ENCODE peak calls at places on chromosome X, in four cellular contexts. N is GM12891, U is suprapubic skin, D is stomach. H is an unnamed sample.

GRCh38 chrX:118164138-118164537 is 47.5 kb upstream of the KLHL13 start:
- DNase-seq in U (no peak), N (no peak), D (no peak), H (no peak)

GRCh38 chrX:143873343-143873742 is 10.5 kb upstream of the UBE2NL start:
- DNase-seq in U (no peak), N (no peak), D (no peak), H (no peak)

GRCh38 chrX:103329991-103330390 is at the start of gene TCEAL7:
- DNase-seq in U (no peak), D (no peak), N (no peak), H (no peak)

GRCh38 chrX:77200663-77201062 is 246.5 kb upstream of the FGF16 start:
- DNase-seq in N (no peak), D (no peak), U (no peak), H (no peak)

GRCh38 chrX:18133605-18134004 is 87.1 kb downstream of the BEND2 start:
- DNase-seq in N (no peak), U (no peak), D (no peak), H (no peak)

GRCh38 chrX:43559643-43560042 is 96.5 kb upstream of the MAOA start:
- DNase-seq in U (no peak), D (peak), N (no peak), H (no peak)

GRCh38 chrX:130028196-130028595 is 45.8 kb downstream of the BCORL1 start:
- DNase-seq in U (no peak), D (peak), N (no peak), H (no peak)

GRCh38 chrX:24424948-24425347 is 40.1 kb upstream of the PDK3 start:
- DNase-seq in N (no peak), D (no peak), U (peak), H (no peak)

GRCh38 chrX:53859890-53860289 is 173.4 kb upstream of the HUWE1 start:
- DNase-seq in D (no peak), N (no peak), U (no peak), H (no peak)

GRCh38 chrX:22730542-22730941 is 269.2 kb upstream of the DDX53 start:
- DNase-seq in N (no peak), U (no peak), D (no peak), H (no peak)

GRCh38 chrX:140274761-140275525 is 229.9 kb downstream of the SOX3 start:
- DNase-seq in N (no peak), U (no peak), D (no peak), H (no peak)

GRCh38 chrX:139826065-139827044 is 106.5 kb downstream of the ATP11C start:
- DNase-seq in U (no peak), N (no peak), D (no peak), H (no peak)

GRCh38 chrX:16765618-16766017 is 20.6 kb upstream of the TXLNG start:
- DNase-seq in N (no peak), U (no peak), D (no peak), H (no peak)

GRCh38 chrX:130772313-130773140 is 130.5 kb downstream of the ENOX2 start:
- DNase-seq in U (no peak), D (no peak), N (no peak), H (no peak)

GRCh38 chrX:109382332-109382731 is 99.6 kb downstream of the GUCY2F start:
- DNase-seq in D (no peak), U (no peak), N (no peak), H (no peak)

GRCh38 chrX:17964871-17965270 is 103.8 kb upstream of the RAI2 start:
- DNase-seq in N (no peak), U (no peak), D (no peak), H (no peak)

GRCh38 chrX:1434871-1435240 is 17.9 kb downstream of the ASMTL start:
- DNase-seq in U (peak), D (no peak), N (no peak), H (no peak)

GRCh38 chrX:78104447-78105176 is 564 bp downstream of the PGK1 start:
- DNase-seq in U (peak), N (no peak), D (peak), H (peak)

GRCh38 chrX:63470506-63470905 is 119.4 kb upstream of the SPIN4 start:
- DNase-seq in N (no peak), U (no peak), D (no peak), H (no peak)

GRCh38 chrX:24371391-24371972 is 11.0 kb downstream of the SUPT20HL1 start:
- DNase-seq in D (peak), N (peak), U (no peak), H (peak)

GRCh38 chrX:6574762-6575161 is 39.8 kb upstream of the VCX3A start:
- DNase-seq in N (no peak), U (no peak), D (no peak), H (no peak)

GRCh38 chrX:108001218-108001814 is 19.1 kb upstream of the TEX13B start:
- DNase-seq in D (no peak), U (no peak), N (no peak), H (no peak)

GRCh38 chrX:105758784-105759183 is 63.6 kb upstream of the NRK start:
- DNase-seq in U (no peak), N (no peak), D (no peak), H (no peak)

GRCh38 chrX:63656871-63657580 is 128.0 kb downstream of the ARHGEF9 start:
- DNase-seq in D (no peak), U (no peak), N (no peak), H (no peak)

GRCh38 chrX:29071525-29071924 is 484.3 kb downstream of the IL1RAPL1 start:
- DNase-seq in U (no peak), N (no peak), D (no peak), H (no peak)

GRCh38 chrX:117990438-117990837 is 126.2 kb downstream of the KLHL13 start:
- DNase-seq in N (no peak), D (no peak), U (no peak), H (no peak)

GRCh38 chrX:150449313-150449712 is 86.2 kb downstream of the MAMLD1 start:
- DNase-seq in U (no peak), D (no peak), N (no peak), H (no peak)

GRCh38 chrX:28847423-28847822 is 260.2 kb downstream of the IL1RAPL1 start:
- DNase-seq in U (no peak), N (no peak), D (no peak), H (no peak)

GRCh38 chrX:23511783-23512182 is 155.5 kb upstream of the PRDX4 start:
- DNase-seq in D (no peak), N (no peak), U (no peak), H (no peak)

GRCh38 chrX:118183606-118184005 is 67.0 kb upstream of the KLHL13 start:
- DNase-seq in N (no peak), U (no peak), D (no peak), H (no peak)

GRCh38 chrX:13427441-13428054 is 107.7 kb upstream of the ATXN3L start:
- DNase-seq in N (no peak), D (no peak), U (no peak), H (no peak)

GRCh38 chrX:13430136-13430827 is 110.4 kb upstream of the ATXN3L start:
- DNase-seq in D (no peak), N (no peak), U (no peak), H (no peak)

GRCh38 chrX:13432776-13433605 is 113.1 kb upstream of the ATXN3L start:
- DNase-seq in U (no peak), N (no peak), D (no peak), H (no peak)

GRCh38 chrX:13428055-13428786 is 108.4 kb upstream of the ATXN3L start:
- DNase-seq in U (no peak), D (no peak), N (peak), H (no peak)

DNA sequence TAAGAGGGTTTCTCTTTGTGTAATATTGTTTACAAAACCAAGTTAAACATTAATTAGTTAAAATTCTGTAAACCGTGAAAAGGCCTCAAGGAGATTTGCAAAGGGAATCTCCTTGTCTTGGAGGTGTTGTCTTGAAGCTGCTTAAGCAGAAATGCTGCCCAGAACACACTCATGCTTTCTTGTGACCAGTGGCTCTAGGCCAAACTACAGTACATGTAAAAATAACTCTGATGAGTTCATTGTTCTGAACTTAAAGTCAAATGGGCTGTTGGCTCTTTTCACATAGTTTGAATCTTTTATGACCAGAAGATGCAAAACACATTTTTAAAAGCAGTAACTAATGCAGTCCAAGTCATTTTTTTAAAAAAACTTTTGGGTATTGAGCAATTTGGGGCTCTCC is 112.5 kb upstream of the ATXN3L start:
- DNase-seq in D (no peak), N (no peak), U (no peak), H (no peak)
- TF ChIP-seq POLR2AphosphoS5 in D (peak), N (no peak), U (no peak), H (no peak)

DNA sequence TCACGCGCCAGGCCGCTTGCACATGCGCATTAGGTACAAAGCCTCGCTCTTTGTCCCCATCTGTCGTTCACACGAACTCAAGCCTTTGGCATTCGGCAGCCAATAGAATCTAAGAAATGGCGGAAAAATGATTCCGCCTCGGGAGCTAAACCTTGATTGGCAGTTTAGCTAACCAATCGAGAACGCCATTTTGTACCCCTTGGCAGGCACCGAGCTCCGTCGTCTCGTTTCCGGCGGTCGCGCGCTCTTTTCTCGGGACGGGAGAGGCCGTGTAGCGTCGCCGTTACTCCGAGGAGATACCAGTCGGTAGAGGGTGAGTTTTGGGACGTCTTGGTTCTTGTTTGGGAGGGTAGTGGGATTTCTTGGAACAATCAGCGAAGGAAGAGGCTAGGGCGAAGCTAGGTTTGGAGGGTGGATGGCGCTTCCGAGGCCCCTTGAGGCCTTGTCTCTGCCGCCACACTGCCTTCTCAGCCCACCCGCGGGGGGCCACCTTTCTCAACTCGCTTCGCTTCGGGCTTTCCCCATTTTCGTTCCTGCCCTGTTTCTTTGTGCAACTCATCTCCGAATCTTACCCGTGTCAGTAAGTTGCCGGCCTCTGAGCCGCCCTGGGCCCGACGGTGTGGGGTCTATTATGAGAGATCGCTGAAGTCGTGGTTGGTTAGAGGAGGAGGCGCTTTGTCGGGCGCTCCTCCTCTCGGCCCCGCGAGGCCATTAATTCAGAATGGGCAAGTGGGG is at the start of gene NONO:
- DNase-seq in D (peak), N (peak), U (peak), H (peak)
- TF ChIP-seq POLR2AphosphoS5 in D (peak), N (peak), U (no peak), H (peak)

GRCh38 chrX:135707880-135708279 is 5.6 kb upstream of the CT45A1 start:
- DNase-seq in U (no peak), D (no peak), N (peak), H (no peak)

GRCh38 chrX:135713795-135714194 is 356 bp downstream of the CT45A1 start:
- DNase-seq in D (no peak), U (no peak), N (no peak), H (no peak)
- TF ChIP-seq POLR2AphosphoS5 in D (no peak), U (no peak), N (no peak), H (no peak)

GRCh38 chrX:38800981-38801845 is at the start of gene MID1IP1:
- DNase-seq in U (peak), N (peak), D (peak), H (no peak)
- TF ChIP-seq POLR2AphosphoS5 in U (no peak), N (no peak), D (peak), H (no peak)

DNA sequence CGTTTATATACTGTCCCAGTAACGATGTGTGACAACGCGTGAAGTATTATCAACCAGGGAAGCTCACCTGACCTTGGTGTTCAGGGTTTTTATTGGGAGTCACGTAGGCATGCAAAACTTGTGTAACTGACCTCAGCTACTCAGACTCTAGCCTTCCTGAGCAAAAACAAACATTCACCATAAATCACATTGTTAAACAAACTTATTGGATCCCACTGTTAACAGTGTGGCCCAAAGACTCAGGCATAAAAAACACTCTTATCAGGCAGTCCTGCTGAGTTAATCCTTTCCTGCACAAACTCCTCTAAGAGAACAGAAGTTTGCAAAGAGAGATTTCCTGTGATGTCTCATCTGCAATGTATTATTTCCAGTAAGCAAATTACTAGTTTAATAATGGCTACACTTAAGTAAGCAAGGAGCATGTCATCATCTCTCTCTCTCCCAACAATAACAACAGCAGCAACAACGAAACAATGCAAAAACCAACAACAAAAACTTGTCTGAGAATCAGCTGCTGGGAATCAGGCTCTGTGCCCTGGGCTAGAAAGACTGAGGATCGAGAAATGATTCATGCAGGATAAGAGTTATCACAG is 12.0 kb downstream of the GAGE1 start:
- DNase-seq in D (no peak), U (no peak), N (no peak), H (no peak)
- TF ChIP-seq POLR2AphosphoS5 in D (no peak), U (no peak), N (no peak), H (no peak)

GRCh38 chrX:115584715-115585114 is 23.7 kb downstream of the PLS3 start:
- DNase-seq in D (no peak), U (no peak), N (no peak), H (no peak)
- TF ChIP-seq POLR2AphosphoS5 in D (no peak), U (no peak), N (no peak), H (no peak)

GRCh38 chrX:134798472-134798871 is 140.2 kb upstream of the PLAC1 start:
- DNase-seq in D (no peak), N (no peak), U (no peak), H (no peak)

GRCh38 chrX:134801267-134801666 is 143.0 kb upstream of the PLAC1 start:
- DNase-seq in N (no peak), U (no peak), D (no peak), H (no peak)

GRCh38 chrX:134794692-134795091 is 136.4 kb upstream of the PLAC1 start:
- DNase-seq in D (no peak), U (no peak), N (no peak), H (no peak)

GRCh38 chrX:134792077-134792476 is 133.8 kb upstream of the PLAC1 start:
- DNase-seq in U (no peak), D (no peak), N (no peak), H (no peak)

DNA sequence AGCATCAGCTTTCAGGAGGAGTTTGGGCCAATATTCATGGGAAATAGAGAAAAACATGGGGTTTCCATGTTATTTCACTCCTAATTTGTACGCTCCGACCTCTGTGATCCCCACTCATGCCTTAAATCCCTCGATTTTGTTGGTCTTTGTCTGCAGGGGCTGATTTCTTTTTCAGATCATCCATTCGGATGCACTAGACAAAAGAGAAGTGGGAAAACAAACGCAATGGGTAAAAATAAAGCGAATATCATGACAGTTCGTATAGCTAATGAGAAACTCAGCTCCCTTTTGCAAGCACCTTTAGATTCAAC is 139.1 kb upstream of the PLAC1 start:
- DNase-seq in U (no peak), D (no peak), N (no peak), H (no peak)
- TF ChIP-seq POLR2AphosphoS5 in U (no peak), D (no peak), N (no peak), H (no peak)

GRCh38 chrX:71911023-71911730 is 532 bp downstream of the NHSL2 start:
- DNase-seq in N (no peak), D (no peak), U (no peak), H (no peak)
- TF ChIP-seq POLR2AphosphoS5 in N (no peak), D (no peak), U (no peak), H (no peak)

DNA sequence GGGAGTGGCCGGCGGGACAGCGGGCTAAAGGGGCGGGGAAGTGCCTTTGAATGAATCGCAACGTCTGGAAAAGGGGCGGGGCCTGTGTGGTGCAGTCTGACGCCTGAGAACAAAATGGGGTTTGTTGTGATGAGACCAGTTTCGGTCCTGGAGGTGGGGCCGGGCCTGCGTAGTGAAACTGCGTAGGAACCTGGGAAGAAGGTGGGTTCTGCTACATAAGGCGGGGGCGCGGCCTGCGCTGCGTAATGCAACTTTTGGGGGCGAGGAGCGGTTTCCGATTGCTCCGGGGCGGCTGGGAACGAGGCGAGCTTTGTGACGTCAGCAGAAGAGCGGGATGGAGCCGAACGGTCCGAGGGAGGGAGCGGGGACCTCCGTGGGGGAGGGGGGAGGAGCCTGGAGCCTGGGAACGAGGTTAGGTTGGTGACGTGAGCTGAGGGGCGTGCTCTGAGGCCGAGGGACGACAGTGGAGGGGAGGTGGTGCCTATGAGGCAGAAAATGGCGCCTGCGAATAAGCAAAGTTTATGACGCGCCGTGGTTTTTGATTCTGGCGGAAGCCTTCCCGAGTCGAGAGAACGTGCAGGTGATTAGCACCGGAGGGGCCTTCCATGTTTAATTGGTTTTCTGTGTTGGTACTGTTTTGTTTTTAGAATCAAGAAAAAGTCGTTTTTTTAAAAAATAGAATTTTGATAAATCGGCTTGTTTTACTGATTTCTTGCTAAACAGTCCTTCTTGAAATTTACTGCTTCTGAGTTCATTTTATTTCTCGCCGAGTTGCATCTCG is 714 bp downstream of the USP11 start:
- DNase-seq in N (peak), U (peak), D (peak), H (peak)
- TF ChIP-seq POLR2AphosphoS5 in N (peak), U (peak), D (no peak), H (no peak)